ENCODE peak calls at places on chromosome 19, in five cellular contexts. Q, G, E, B and N are unnamed samples.

GRCh38 chr19:40571005-40571318 is 5.7 kb upstream of the SHKBP1 start:
- DNase-seq in B (no peak), E (no peak), Q (no peak), G (no peak), N (no peak)

GRCh38 chr19:37537391-37537947 is 30.7 kb downstream of the ZNF793 start:
- DNase-seq in B (no peak), G (no peak), E (peak), Q (no peak), N (no peak)

GRCh38 chr19:28537896-28538295 is 675.1 kb downstream of the UQCRFS1 start:
- DNase-seq in Q (no peak), G (no peak), B (no peak), E (no peak), N (no peak)

GRCh38 chr19:53942001-53942786 is 20.5 kb upstream of the CACNG8 start:
- DNase-seq in G (no peak), B (no peak), Q (no peak), E (no peak), N (no peak)

GRCh38 chr19:1156305-1156801 is 17.7 kb downstream of the SBNO2 start:
- DNase-seq in G (no peak), B (no peak), Q (no peak), E (no peak), N (no peak)

GRCh38 chr19:37969695-37970094 is 62.7 kb downstream of the SIPA1L3 start:
- DNase-seq in B (peak), E (no peak), Q (no peak), G (no peak), N (no peak)

GRCh38 chr19:34677386-34678084 is at the start of gene ZNF302:
- DNase-seq in E (peak), Q (peak), G (peak), B (peak), N (peak)

GRCh38 chr19:31332096-31332495 is 17.1 kb downstream of the TSHZ3 start:
- DNase-seq in G (no peak), B (no peak), E (peak), Q (no peak), N (peak)

GRCh38 chr19:31511696-31512095 is 162.5 kb upstream of the TSHZ3 start:
- DNase-seq in Q (peak), B (no peak), G (no peak), E (no peak), N (no peak)

GRCh38 chr19:41439441-41440222 is at the start of gene DMAC2:
- DNase-seq in B (peak), G (peak), Q (peak), E (peak), N (peak)

GRCh38 chr19:33795370-33796163 is 1.1 kb upstream of the KCTD15 start:
- DNase-seq in B (peak), E (peak), G (peak), Q (peak), N (peak)

GRCh38 chr19:53520547-53521372 is 17.2 kb upstream of the ZNF331 start:
- DNase-seq in G (peak), Q (peak), E (peak), B (peak), N (peak)

GRCh38 chr19:48614436-48615144 is at the start of gene FAM83E:
- DNase-seq in E (no peak), Q (no peak), G (no peak), B (peak), N (peak)

GRCh38 chr19:28744943-28745342 is 468.0 kb downstream of the UQCRFS1 start:
- DNase-seq in G (no peak), B (no peak), Q (no peak), E (no peak), N (no peak)

GRCh38 chr19:44908074-44908835 is 2.7 kb downstream of the APOE start:
- DNase-seq in Q (no peak), E (no peak), G (no peak), B (no peak), N (no peak)

DNA sequence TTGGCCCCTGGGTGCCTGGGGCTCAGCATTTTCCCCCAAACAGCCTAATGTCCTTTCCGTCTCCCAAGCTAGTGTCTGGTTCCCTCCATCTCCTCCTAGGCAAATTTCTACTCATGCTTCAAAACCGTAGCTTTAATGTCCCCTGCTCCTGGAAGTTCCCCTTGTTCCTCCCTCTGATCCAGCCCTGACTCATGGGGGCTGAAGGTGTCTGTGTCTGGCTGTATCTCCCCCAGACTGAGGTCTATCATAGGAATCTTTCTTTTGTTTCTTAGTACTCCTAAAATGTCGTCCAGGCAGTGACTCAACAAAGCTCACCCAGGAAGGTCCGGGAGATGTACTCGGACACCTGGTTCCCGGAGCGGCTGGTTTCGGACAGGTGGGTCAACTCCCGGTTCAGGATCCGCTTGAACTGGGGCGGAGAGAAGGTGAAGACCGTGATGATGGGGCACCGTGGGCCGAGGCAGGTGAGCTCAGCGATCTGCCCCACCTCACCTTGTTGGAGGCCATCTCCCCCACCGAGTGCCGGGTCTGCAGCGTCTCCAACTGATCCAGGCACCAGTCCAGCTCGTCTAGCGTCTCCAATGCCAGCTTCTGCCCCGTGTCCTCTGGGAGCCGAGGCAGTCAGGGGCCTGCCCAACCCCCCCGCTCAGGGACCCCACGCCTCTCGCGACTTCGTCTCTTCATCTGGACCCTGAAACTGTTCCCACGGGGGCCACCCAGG is 6.2 kb downstream of the PDE4C start:
- DNase-seq in G (no peak), E (no peak), B (no peak), Q (no peak), N (no peak)
- H3K4me3 ChIP-seq in G (no peak), E (no peak), B (no peak), Q (no peak), N (no peak)

GRCh38 chr19:17455308-17455707 is 5.4 kb downstream of the NXNL1 start:
- DNase-seq in E (no peak), Q (no peak), G (no peak), B (no peak), N (no peak)

GRCh38 chr19:17457621-17458020 is 3.1 kb downstream of the NXNL1 start:
- DNase-seq in E (no peak), B (no peak), Q (no peak), G (no peak), N (no peak)

GRCh38 chr19:17454579-17454978 is 6.1 kb upstream of the TMEM221 start:
- DNase-seq in B (no peak), G (no peak), Q (no peak), E (no peak), N (no peak)

GRCh38 chr19:17455711-17456123 is 5.0 kb downstream of the NXNL1 start:
- DNase-seq in E (no peak), Q (no peak), G (no peak), B (no peak), N (peak)

GRCh38 chr19:17456127-17456526 is 4.6 kb downstream of the NXNL1 start:
- DNase-seq in G (no peak), Q (no peak), E (no peak), B (no peak), N (no peak)
- TF ChIP-seq CTCF in G (no peak), Q (no peak), E (no peak), B (no peak), N (no peak)

GRCh38 chr19:11813801-11814706 is at the start of gene ZNF440:
- DNase-seq in Q (peak), G (peak), E (peak), B (peak), N (peak)
- H3K4me3 ChIP-seq in Q (peak), G (peak), E (peak), B (peak), N (peak)

GRCh38 chr19:51258165-51258564 is 7.3 kb downstream of the SIGLECL1 start:
- DNase-seq in E (no peak), G (no peak), B (no peak), Q (no peak), N (no peak)
- TF ChIP-seq CTCF in E (no peak), G (no peak), B (no peak), Q (no peak), N (no peak)

GRCh38 chr19:22617614-22618325 is 16.4 kb upstream of the ZNF492 start:
- DNase-seq in E (no peak), B (no peak), Q (no peak), G (no peak), N (no peak)
- H3K4me3 ChIP-seq in E (no peak), B (no peak), Q (no peak), G (no peak), N (no peak)

GRCh38 chr19:8319807-8320520 is 1.2 kb downstream of the NDUFA7 start:
- DNase-seq in E (no peak), Q (no peak), G (no peak), B (no peak), N (no peak)

GRCh38 chr19:8322638-8322997 is 1.3 kb downstream of the RPS28 start:
- DNase-seq in E (no peak), Q (no peak), G (no peak), B (no peak), N (no peak)

GRCh38 chr19:8320564-8321066 is 560 bp downstream of the NDUFA7 start:
- DNase-seq in E (no peak), B (no peak), Q (no peak), G (no peak), N (no peak)

GRCh38 chr19:8321760-8322637 is 703 bp downstream of the RPS28 start:
- DNase-seq in Q (no peak), G (no peak), E (no peak), B (no peak), N (no peak)

DNA sequence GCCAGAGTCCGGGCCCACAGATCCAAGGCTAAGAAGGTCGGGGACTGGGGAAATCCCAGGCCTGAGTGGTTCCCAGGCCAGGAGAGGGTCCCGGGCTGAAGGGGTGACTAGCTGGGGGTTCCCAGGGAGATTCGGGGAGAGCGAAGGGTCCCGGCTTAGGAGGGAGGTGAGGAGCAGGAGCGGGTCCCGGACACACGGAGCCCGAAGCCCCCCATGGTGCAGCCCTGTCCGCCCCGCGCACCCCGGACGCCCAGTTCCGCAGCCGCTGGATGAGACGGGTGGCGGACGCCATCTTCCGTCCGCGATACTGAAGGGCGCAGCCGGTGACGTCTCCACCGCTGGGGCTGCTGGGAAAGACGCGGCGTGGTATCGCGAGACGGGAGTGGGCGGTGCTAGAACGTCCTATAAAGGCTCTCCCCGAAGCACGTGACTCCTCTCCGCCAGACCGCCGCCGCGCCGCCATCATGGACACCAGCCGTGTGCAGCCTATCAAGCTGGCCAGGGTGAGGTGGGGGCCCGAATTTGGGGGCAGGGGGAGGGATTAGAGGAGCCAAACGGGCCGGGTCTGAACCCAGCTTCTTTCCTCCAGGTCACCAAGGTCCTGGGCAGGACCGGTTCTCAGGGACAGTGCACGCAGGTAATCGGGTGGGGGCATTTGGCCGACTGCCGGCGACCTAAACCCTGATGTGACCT is at the start of the genes NDUFA7 and RPS28:
- DNase-seq in B (peak), Q (peak), E (peak), G (peak), N (peak)
- TF ChIP-seq CTCF in B (peak), Q (no peak), E (no peak), G (peak), N (no peak)